ENCODE peak calls at places on chromosomes 7 and 10, in four cellular contexts. One of them, this sample, is unnamed.

GRCh38 chr7:21354284-21354683 is 73.6 kb upstream of the SP4 start:
- DNase-seq in GM12878: no peak
- DNase-seq in IMR-90: no peak
- DNase-seq in A549: no peak
- DNase-seq in this sample: no peak

GRCh38 chr10:103554488-103555320 is 61.2 kb downstream of the NEURL1 start:
- DNase-seq in IMR-90: peak
- DNase-seq in GM12878: no peak
- DNase-seq in A549: peak
- DNase-seq in this sample: peak

GRCh38 chr7:2476298-2476697 is at the start of gene GRIFIN:
- DNase-seq in GM12878: no peak
- DNase-seq in IMR-90: no peak
- DNase-seq in A549: no peak
- DNase-seq in this sample: no peak

GRCh38 chr7:35624299-35625186 is 70.4 kb downstream of the HERPUD2 start:
- DNase-seq in IMR-90: peak
- DNase-seq in A549: peak
- DNase-seq in GM12878: no peak
- DNase-seq in this sample: peak

GRCh38 chr10:79102056-79102874 is 33.5 kb downstream of the ZMIZ1 start:
- DNase-seq in IMR-90: peak
- DNase-seq in A549: no peak
- DNase-seq in GM12878: no peak
- DNase-seq in this sample: peak

GRCh38 chr7:1961776-1962276 is 270.9 kb downstream of the MAD1L1 start:
- DNase-seq in IMR-90: peak
- DNase-seq in GM12878: peak
- DNase-seq in A549: no peak
- DNase-seq in this sample: no peak

GRCh38 chr10:28842321-28842720 is 165.0 kb downstream of the BAMBI start:
- DNase-seq in A549: no peak
- DNase-seq in IMR-90: peak
- DNase-seq in GM12878: no peak
- DNase-seq in this sample: no peak

GRCh38 chr7:33278095-33278494 is 148.7 kb downstream of the BBS9 start:
- DNase-seq in A549: no peak
- DNase-seq in GM12878: no peak
- DNase-seq in IMR-90: no peak
- DNase-seq in this sample: no peak

GRCh38 chr7:118496138-118496644 is 271.7 kb downstream of the ANKRD7 start:
- DNase-seq in GM12878: no peak
- DNase-seq in A549: no peak
- DNase-seq in IMR-90: no peak
- DNase-seq in this sample: no peak

GRCh38 chr7:107560898-107561516 is 2.7 kb downstream of the COG5 start:
- DNase-seq in IMR-90: no peak
- DNase-seq in GM12878: no peak
- DNase-seq in A549: no peak
- DNase-seq in this sample: no peak

GRCh38 chr7:23220690-23221305 is 25.8 kb upstream of the GPNMB start:
- DNase-seq in GM12878: no peak
- DNase-seq in A549: no peak
- DNase-seq in IMR-90: no peak
- DNase-seq in this sample: no peak
- TF ChIP-seq USF2 in GM12878: no peak
- TF ChIP-seq USF2 in A549: no peak
- TF ChIP-seq USF2 in IMR-90: no peak
- TF ChIP-seq USF2 in this sample: no peak

GRCh38 chr10:21047511-21047910 is 150.4 kb upstream of the NEBL start:
- DNase-seq in GM12878: no peak
- DNase-seq in IMR-90: no peak
- DNase-seq in A549: no peak
- DNase-seq in this sample: no peak
- TF ChIP-seq ELK1 in GM12878: no peak
- TF ChIP-seq ELK1 in IMR-90: no peak
- TF ChIP-seq ELK1 in A549: no peak
- TF ChIP-seq ELK1 in this sample: no peak

GRCh38 chr7:28364082-28364481 is 48.2 kb upstream of the CREB5 start:
- DNase-seq in A549: no peak
- DNase-seq in GM12878: no peak
- DNase-seq in IMR-90: no peak
- DNase-seq in this sample: peak
- TF ChIP-seq USF2 in A549: no peak
- TF ChIP-seq USF2 in GM12878: no peak
- TF ChIP-seq USF2 in IMR-90: no peak
- TF ChIP-seq USF2 in this sample: no peak

DNA sequence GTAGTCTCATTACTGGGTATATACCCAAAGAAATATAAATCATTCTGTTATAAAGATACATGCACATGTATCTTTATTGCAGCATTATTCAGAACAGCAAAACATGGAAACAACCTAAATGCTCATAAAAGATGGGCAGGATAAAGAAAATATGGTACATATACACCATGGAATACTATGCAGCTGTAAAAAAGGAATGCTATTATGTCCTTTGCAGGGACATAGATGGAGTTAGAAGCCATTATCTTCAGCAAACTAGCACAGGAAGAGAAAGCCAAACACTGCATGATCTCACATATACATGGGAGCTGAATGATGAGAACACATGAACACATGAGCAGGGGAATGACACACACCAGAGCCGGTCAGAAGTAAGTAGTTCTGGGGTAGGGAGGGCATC is 297.4 kb upstream of the GLI3 start:
- DNase-seq in A549: no peak
- DNase-seq in GM12878: no peak
- DNase-seq in IMR-90: no peak
- DNase-seq in this sample: no peak
- TF ChIP-seq ELK1 in A549: no peak
- TF ChIP-seq ELK1 in GM12878: no peak
- TF ChIP-seq ELK1 in IMR-90: no peak
- TF ChIP-seq ELK1 in this sample: no peak

GRCh38 chr7:130917669-130918128 is 183.7 kb upstream of the KLF14 start:
- DNase-seq in GM12878: no peak
- DNase-seq in A549: no peak
- DNase-seq in IMR-90: peak
- DNase-seq in this sample: no peak
- TF ChIP-seq USF2 in GM12878: no peak
- TF ChIP-seq USF2 in A549: no peak
- TF ChIP-seq USF2 in IMR-90: no peak
- TF ChIP-seq USF2 in this sample: no peak

GRCh38 chr10:121709674-121710073 is 111.4 kb upstream of the FGFR2 start:
- DNase-seq in A549: no peak
- DNase-seq in IMR-90: no peak
- DNase-seq in GM12878: no peak
- DNase-seq in this sample: no peak
- TF ChIP-seq ELK1 in A549: no peak
- TF ChIP-seq ELK1 in IMR-90: no peak
- TF ChIP-seq ELK1 in GM12878: no peak
- TF ChIP-seq ELK1 in this sample: no peak

DNA sequence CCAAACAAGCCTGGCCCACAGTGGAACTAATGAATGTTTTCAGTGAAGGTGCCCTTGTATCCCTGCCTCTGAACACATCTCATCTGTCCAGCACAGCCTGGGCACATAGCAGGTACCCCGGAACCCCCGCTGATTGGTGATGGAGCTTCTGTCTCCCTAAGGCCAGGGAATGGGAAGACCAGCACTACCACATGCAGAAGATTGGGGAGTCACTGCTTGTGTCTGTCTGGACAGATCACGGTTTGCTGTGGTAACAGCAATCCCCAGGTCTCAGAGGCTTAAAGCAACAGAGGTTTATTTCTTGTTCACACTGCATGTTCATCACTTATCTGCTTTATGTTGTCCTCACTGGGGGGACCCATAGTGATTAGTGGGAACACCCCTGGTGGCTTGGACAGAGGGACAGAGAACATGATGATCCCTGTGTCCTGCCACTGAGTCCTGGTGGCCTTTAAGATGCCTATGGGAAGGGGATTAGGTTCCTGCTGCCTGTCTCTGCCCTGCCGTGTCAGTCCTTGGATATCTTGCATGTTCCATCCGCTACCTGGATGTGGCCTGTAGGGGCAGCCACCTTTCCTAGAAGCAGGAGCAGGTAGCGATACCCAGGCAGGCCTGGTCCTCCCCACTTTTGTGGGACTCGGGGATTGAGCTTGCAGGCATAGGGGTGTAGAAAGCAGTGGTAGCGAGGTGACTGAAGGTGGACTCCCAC is 3.6 kb downstream of the TSPAN14 start:
- DNase-seq in A549: no peak
- DNase-seq in GM12878: no peak
- DNase-seq in IMR-90: no peak
- DNase-seq in this sample: no peak
- TF ChIP-seq USF2 in A549: no peak
- TF ChIP-seq USF2 in GM12878: no peak
- TF ChIP-seq USF2 in IMR-90: no peak
- TF ChIP-seq USF2 in this sample: no peak

DNA sequence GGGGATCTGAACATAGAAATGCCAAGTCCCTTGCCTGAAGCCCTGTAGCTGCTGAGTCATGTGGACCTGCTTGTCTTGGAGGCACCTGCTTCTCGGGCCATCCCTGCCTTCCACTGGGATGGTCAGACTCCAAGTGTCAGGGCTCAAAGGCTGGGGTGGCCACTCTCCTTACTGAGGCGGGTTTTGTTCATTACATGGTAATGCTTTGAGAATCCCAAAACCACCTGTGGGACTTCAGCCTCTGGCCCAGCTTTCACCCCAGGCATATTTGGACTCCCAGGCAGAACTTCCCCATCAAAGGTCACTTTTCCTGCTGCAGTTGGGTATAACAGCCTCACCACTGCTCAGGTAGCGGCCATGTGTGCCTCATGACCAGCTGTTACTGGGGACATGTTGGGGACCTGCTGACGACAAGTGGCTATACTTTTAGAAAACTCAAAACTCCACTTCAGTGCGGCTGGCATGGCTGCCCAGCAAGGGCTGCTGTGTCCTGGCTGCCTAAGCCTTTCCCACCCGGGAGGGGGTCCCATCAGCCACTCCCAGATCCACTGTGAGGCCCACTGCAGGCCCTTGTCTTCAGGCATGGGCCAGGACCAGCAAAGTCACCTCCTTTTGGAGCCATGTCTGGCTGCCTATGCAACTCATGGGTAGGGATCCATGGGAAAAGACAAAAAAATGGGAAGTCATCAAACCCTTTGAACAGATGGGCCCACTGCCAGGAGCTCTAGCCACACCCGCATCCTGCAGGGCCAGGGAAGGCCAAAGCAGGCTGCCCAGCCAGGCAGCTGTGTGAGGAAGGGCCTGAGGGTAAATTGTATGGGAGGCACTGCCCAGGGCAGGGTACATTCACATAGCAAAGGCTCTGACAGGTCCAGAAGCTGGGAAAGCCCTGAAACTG is 96.7 kb downstream of the ARHGAP22 start:
- DNase-seq in GM12878: no peak
- DNase-seq in A549: no peak
- DNase-seq in IMR-90: no peak
- DNase-seq in this sample: no peak
- TF ChIP-seq ELK1 in GM12878: no peak
- TF ChIP-seq ELK1 in A549: no peak
- TF ChIP-seq ELK1 in IMR-90: no peak
- TF ChIP-seq ELK1 in this sample: no peak

GRCh38 chr10:77587424-77587806 is 50.2 kb downstream of the KCNMA1 start:
- DNase-seq in GM12878: no peak
- DNase-seq in A549: no peak
- DNase-seq in IMR-90: no peak
- DNase-seq in this sample: no peak

GRCh38 chr10:77590344-77591237 is 47.0 kb downstream of the KCNMA1 start:
- DNase-seq in GM12878: no peak
- DNase-seq in IMR-90: no peak
- DNase-seq in A549: no peak
- DNase-seq in this sample: no peak

GRCh38 chr10:77588886-77589285 is 48.7 kb downstream of the KCNMA1 start:
- DNase-seq in GM12878: no peak
- DNase-seq in IMR-90: no peak
- DNase-seq in A549: no peak
- DNase-seq in this sample: no peak

GRCh38 chr10:77583527-77583926 is 54.1 kb downstream of the KCNMA1 start:
- DNase-seq in GM12878: no peak
- DNase-seq in IMR-90: no peak
- DNase-seq in A549: no peak
- DNase-seq in this sample: no peak

DNA sequence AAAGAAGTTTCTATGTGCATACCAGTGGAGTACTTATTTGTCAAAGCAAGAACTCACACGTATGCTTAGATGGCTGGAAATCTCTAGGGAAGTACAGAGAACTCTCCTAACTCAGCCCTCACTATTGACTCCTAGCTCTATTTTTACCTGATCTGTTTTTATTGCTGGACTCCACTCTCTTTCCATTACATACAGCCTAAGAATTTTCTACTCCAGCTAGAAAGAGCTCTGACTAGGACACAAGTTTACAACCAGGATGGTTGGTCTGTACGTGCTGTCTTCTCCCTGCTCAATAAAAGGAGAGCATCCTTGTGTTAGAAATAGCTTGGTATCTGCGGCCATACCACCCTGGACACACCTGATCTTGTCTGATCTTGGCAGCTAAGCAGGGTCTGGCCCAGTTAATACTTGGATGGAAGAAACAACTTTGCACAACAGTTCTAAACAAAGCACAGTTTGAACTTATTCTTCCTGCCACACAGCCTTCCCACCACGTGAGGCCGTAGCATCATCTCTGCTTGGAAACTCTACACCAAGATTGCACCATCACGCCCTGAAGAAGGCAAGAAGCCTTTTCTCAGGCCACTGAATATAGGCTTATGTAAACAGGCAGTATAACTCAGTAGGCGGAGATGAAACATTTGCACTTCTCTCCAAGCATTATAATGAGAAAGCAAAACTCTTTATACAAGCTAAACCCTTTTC is 50.7 kb downstream of the KCNMA1 start:
- DNase-seq in IMR-90: peak
- DNase-seq in A549: no peak
- DNase-seq in GM12878: no peak
- DNase-seq in this sample: no peak
- TF ChIP-seq USF2 in IMR-90: peak
- TF ChIP-seq USF2 in A549: peak
- TF ChIP-seq USF2 in GM12878: no peak
- TF ChIP-seq USF2 in this sample: peak

This sample was measured in K562.